ENCODE peak calls at places on chromosomes 1 and 21, in four cellular contexts. P is stomach, N is transverse colon, Z is HepG2. H is an unnamed sample. For H3K4me1, the result is how much of the 10 kb centered on the place peaks cover.

GRCh38 chr21:17461582-17461981 is 51.3 kb upstream of the CXADR start:
- DNase-seq in P (no peak), N (no peak), Z (peak), H (no peak)

GRCh38 chr1:94602802-94603625 is 61.5 kb upstream of the F3 start:
- DNase-seq in P (no peak), N (no peak), Z (no peak), H (no peak)

GRCh38 chr1:116377564-116378529 is 4.8 kb downstream of the ATP1A1 start:
- DNase-seq in P (no peak), N (peak), Z (peak), H (no peak)

GRCh38 chr21:22575165-22575584 is 1577.0 kb downstream of the NCAM2 start:
- DNase-seq in P (no peak), N (no peak), Z (no peak), H (no peak)

GRCh38 chr1:33332357-33332789 is 11.5 kb upstream of the A3GALT2 start:
- DNase-seq in P (no peak), N (no peak), Z (no peak), H (no peak)

GRCh38 chr21:23541571-23541970 is 2065.7 kb downstream of the MRPL39 start:
- DNase-seq in P (no peak), N (no peak), Z (no peak), H (no peak)

GRCh38 chr1:28194326-28195035 is 18.0 kb upstream of the PTAFR start:
- DNase-seq in P (no peak), N (no peak), Z (no peak), H (no peak)

GRCh38 chr1:95073446-95073845 is 695 bp upstream of the ALG14 start:
- DNase-seq in P (no peak), N (no peak), Z (no peak), H (no peak)

GRCh38 chr1:90045853-90046563 is 51.1 kb downstream of the ZNF326 start:
- DNase-seq in P (no peak), N (no peak), Z (peak), H (no peak)

GRCh38 chr1:59952065-59952464 is 25.5 kb upstream of the CYP2J2 start:
- DNase-seq in P (no peak), N (no peak), Z (peak), H (no peak)

GRCh38 chr1:9721606-9722377 is 70.3 kb downstream of the PIK3CD start:
- DNase-seq in P (no peak), N (peak), Z (peak), H (peak)

GRCh38 chr1:85121744-85122143 is 73.4 kb upstream of the MCOLN3 start:
- DNase-seq in P (no peak), N (no peak), Z (no peak), H (no peak)

GRCh38 chr1:65527672-65528071 is 107.2 kb downstream of the LEPR start:
- DNase-seq in P (no peak), N (no peak), Z (no peak), H (no peak)

GRCh38 chr1:27607239-27607804 is 3.4 kb upstream of the AHDC1 start:
- DNase-seq in P (no peak), N (no peak), Z (peak), H (no peak)

GRCh38 chr1:218347316-218347712 is 2.2 kb downstream of the TGFB2 start:
- DNase-seq in P (no peak), N (no peak), Z (no peak), H (no peak)

GRCh38 chr1:5516756-5517155 is 475.5 kb downstream of the NPHP4 start:
- DNase-seq in P (no peak), N (no peak), Z (no peak), H (no peak)

GRCh38 chr1:245715291-245715701 is 560.5 kb downstream of the KIF26B start:
- DNase-seq in P (no peak), N (no peak), Z (no peak), H (no peak)

DNA sequence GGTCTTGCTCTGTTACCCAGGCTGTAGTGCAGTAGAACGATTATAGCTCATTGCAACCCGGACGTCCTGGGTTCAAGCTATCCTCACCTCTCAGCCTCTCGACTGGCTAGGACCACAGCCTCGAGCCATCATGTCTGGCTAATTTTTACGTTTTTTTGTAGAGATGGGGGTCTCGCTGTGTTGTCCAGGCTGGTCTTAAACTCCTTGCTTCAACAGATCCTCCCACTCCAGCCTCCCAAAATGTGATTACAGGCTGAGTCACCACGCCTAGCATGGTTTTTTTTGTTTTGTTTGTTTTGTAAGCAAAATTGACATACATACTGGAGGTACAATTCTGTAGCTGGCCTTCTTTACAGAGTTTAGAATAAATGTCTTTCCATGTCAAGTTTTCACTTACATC is 994 bp upstream of the LAMTOR5 start:
- DNase-seq in P (no peak), N (no peak), Z (no peak), H (no peak)
- TF ChIP-seq POLR2AphosphoS5 in P (no peak), N (no peak), Z (no peak), H (no peak)

GRCh38 chr1:228454238-228454637 is 32.9 kb upstream of the RNF187 start:
- DNase-seq in P (no peak), N (no peak), Z (no peak), H (no peak)
- H3K4me1 ChIP-seq in P (under half), N (under half), Z (under half), H (under half)

GRCh38 chr1:197146108-197147095 is at the start of gene ASPM:
- DNase-seq in P (peak), N (peak), Z (peak), H (peak)
- TF ChIP-seq POLR2AphosphoS5 in P (peak), N (no peak), Z (peak), H (no peak)

DNA sequence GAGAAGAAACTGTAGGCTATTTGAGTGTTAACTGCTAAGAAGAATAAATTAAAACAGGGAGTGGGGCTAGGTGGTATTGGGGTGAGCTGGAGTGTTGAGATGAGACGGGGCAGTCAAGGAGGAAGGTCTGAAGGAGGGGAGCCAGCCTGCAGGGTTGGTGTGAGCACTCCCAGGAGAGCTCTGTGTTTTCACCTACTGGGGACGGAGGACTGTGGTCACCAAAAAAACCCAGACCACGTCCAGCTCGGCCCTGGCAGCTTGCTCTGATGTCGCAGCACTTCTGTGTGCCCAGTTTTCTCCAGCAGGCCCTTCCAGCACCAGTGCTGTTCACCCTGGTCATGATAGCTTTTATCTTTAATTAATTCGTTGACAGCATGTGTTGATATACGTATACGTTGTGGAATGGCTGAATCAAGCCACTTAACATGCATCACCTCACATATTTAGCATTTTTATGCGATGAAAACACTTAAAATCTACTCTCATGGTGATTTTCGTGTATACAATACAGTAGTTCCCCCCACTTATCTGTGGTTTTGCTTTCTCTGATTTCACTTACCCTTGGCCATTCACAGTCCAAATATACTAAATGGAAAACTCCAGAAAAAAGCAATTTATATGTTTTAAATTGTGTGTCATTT is 12.2 kb downstream of the FAM3B start:
- DNase-seq in P (no peak), N (no peak), Z (no peak), H (no peak)
- H3K4me1 ChIP-seq in P (under half), N (under half), Z (half or more), H (under half)

DNA sequence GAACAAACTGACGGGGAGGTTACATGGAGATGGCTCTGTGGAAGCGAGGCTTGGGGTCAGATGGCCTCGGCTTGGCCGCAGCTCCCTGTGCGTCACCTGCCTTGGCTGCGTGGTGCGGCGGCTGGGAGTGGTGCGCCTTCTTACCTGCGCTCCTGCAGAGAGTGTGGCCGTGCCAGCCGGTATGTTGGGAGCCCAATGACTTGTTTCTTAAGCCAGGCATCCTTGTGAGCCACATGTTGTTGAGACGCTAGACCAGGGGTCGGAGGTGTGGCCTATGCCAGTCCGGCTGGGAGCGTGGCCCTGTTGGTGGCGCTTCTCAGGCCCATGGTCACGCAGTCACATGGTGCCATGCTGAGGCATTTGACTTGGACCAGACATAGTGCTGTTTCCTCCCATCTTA is 10.5 kb downstream of the SLX9 start:
- DNase-seq in P (no peak), N (no peak), Z (no peak), H (no peak)
- TF ChIP-seq POLR2AphosphoS5 in P (no peak), N (no peak), Z (no peak), H (no peak)